ENCODE peak calls at places on chromosomes 1 and 21, in nine cellular contexts. C is left ventricle myocardium inferior, O is uterus, R is ovary, L is HFF-Myc, W is AG04450, T is thoracic aorta, X is spleen, K is Peyer's patch. D is an unnamed sample.

GRCh38 chr21:45070970-45071369 is 3.4 kb upstream of the ADARB1 start:
- DNase-seq in C (no peak), O (no peak), R (no peak), L (no peak), W (no peak), T (no peak), X (no peak), K (no peak), D (no peak)

GRCh38 chr1:99326215-99326949 is 62.1 kb downstream of the PLPPR4 start:
- DNase-seq in C (no peak), O (no peak), R (no peak), L (no peak), W (no peak), T (no peak), X (no peak), K (no peak), D (no peak)

GRCh38 chr1:155125946-155126493 is 1.7 kb upstream of the EFNA1 start:
- DNase-seq in C (peak), O (peak), R (peak), L (no peak), W (no peak), T (no peak), X (peak), K (peak), D (no peak)

GRCh38 chr1:198167436-198167934 is 10.7 kb downstream of the NEK7 start:
- DNase-seq in C (no peak), O (no peak), R (no peak), L (no peak), W (no peak), T (no peak), X (no peak), K (no peak), D (no peak)

GRCh38 chr21:31348188-31348587 is 4.1 kb upstream of the TIAM1 start:
- DNase-seq in C (no peak), O (no peak), R (no peak), L (no peak), W (no peak), T (no peak), X (no peak), K (no peak), D (no peak)

GRCh38 chr1:201708691-201709090 is 120.3 kb upstream of the IPO9 start:
- DNase-seq in C (no peak), O (no peak), R (no peak), L (no peak), W (no peak), T (no peak), X (no peak), K (no peak), D (no peak)

GRCh38 chr1:201540846-201541735 is 2.2 kb downstream of the NAV1 start:
- DNase-seq in C (no peak), O (no peak), R (no peak), L (no peak), W (no peak), T (no peak), X (no peak), K (no peak), D (no peak)

GRCh38 chr1:37570528-37571334 is 14.0 kb downstream of the DNALI1 start:
- DNase-seq in C (no peak), O (no peak), R (no peak), L (no peak), W (no peak), T (no peak), X (no peak), K (no peak), D (no peak)

GRCh38 chr1:203669739-203670138 is 43.1 kb downstream of the ATP2B4 start:
- DNase-seq in C (no peak), O (no peak), R (no peak), L (no peak), W (no peak), T (no peak), X (no peak), K (no peak), D (no peak)

GRCh38 chr1:27489973-27490741 is at the start of gene WASF2:
- DNase-seq in C (peak), O (peak), R (peak), L (peak), W (peak), T (peak), X (peak), K (peak), D (peak)

GRCh38 chr1:174118726-174119125 is 40.6 kb upstream of the RABGAP1L start:
- DNase-seq in C (no peak), O (no peak), R (no peak), L (no peak), W (no peak), T (no peak), X (no peak), K (no peak), D (no peak)

GRCh38 chr1:159055181-159055621 is 21.4 kb downstream of the AIM2 start:
- DNase-seq in C (no peak), O (no peak), R (no peak), L (no peak), W (no peak), T (no peak), X (no peak), K (no peak), D (no peak)

GRCh38 chr1:226034482-226034881 is 28.0 kb upstream of the H3-3A start:
- DNase-seq in C (peak), O (peak), R (peak), L (peak), W (peak), T (peak), X (peak), K (peak), D (no peak)

GRCh38 chr1:177228721-177229088 is 57.9 kb downstream of the BRINP2 start:
- DNase-seq in C (no peak), O (no peak), R (no peak), L (peak), W (no peak), T (no peak), X (no peak), K (no peak), D (no peak)

GRCh38 chr1:15152318-15153183 is 996 bp upstream of the TMEM51 start:
- DNase-seq in C (peak), O (peak), R (peak), L (peak), W (peak), T (peak), X (peak), K (peak), D (peak)

GRCh38 chr1:86069757-86070145 is 86.8 kb downstream of the COL24A1 start:
- DNase-seq in C (no peak), O (no peak), R (no peak), L (no peak), W (no peak), T (no peak), X (no peak), K (no peak), D (no peak)

GRCh38 chr1:94832446-94832845 is 12.3 kb downstream of the SLC44A3 start:
- DNase-seq in C (no peak), O (no peak), R (no peak), L (no peak), W (no peak), T (no peak), X (no peak), K (no peak), D (no peak)

GRCh38 chr1:93967276-93967675 is 58.0 kb upstream of the GCLM start:
- DNase-seq in C (no peak), O (no peak), R (no peak), L (no peak), W (no peak), T (no peak), X (no peak), K (no peak), D (no peak)

GRCh38 chr1:24920155-24920925 is 9.7 kb downstream of the RUNX3 start:
- DNase-seq in C (no peak), O (peak), R (no peak), L (no peak), W (no peak), T (peak), X (no peak), K (no peak), D (no peak)

GRCh38 chr1:205849619-205850355 is at the start of gene PM20D1:
- DNase-seq in C (peak), O (peak), R (peak), L (peak), W (peak), T (peak), X (peak), K (peak), D (peak)

GRCh38 chr21:16162953-16163352 is 433.2 kb downstream of the USP25 start:
- DNase-seq in C (no peak), O (no peak), R (no peak), L (no peak), W (no peak), T (no peak), X (no peak), K (no peak), D (no peak)

GRCh38 chr1:22754106-22754768 is 43.6 kb downstream of the EPHB2 start:
- DNase-seq in C (no peak), O (no peak), R (no peak), L (no peak), W (no peak), T (no peak), X (no peak), K (no peak), D (no peak)

GRCh38 chr1:234208791-234209190 is 164.5 kb upstream of the COA6 start:
- DNase-seq in C (no peak), O (no peak), R (no peak), L (no peak), W (no peak), T (no peak), X (no peak), K (no peak), D (no peak)

GRCh38 chr21:39114871-39115658 is 68.2 kb downstream of the PSMG1 start:
- DNase-seq in C (no peak), O (no peak), R (no peak), L (no peak), W (no peak), T (no peak), X (no peak), K (no peak), D (no peak)

GRCh38 chr1:201468844-201469644 is at the start of gene PHLDA3:
- DNase-seq in C (peak), O (peak), R (peak), L (no peak), W (peak), T (peak), X (peak), K (peak), D (no peak)

GRCh38 chr1:43453442-43454269 is at the start of gene HYI:
- DNase-seq in C (peak), O (peak), R (peak), L (peak), W (peak), T (peak), X (peak), K (peak), D (peak)

GRCh38 chr21:37193006-37193405 is 74.1 kb downstream of the VPS26C start:
- DNase-seq in C (no peak), O (no peak), R (no peak), L (no peak), W (no peak), T (no peak), X (no peak), K (no peak), D (no peak)

GRCh38 chr1:31675161-31675560 is 28.7 kb downstream of the COL16A1 start:
- DNase-seq in C (no peak), O (no peak), R (no peak), L (no peak), W (no peak), T (no peak), X (no peak), K (no peak), D (no peak)

GRCh38 chr1:186094170-186094569 is 280.9 kb downstream of the TPR start:
- DNase-seq in C (no peak), O (no peak), R (no peak), L (no peak), W (no peak), T (no peak), X (no peak), K (no peak), D (peak)

GRCh38 chr1:5779608-5780323 is 212.5 kb downstream of the NPHP4 start:
- DNase-seq in C (no peak), O (no peak), R (no peak), L (no peak), W (no peak), T (no peak), X (no peak), K (peak), D (no peak)

GRCh38 chr1:52210044-52210443 is 68.2 kb downstream of the ZFYVE9 start:
- DNase-seq in C (no peak), O (no peak), R (no peak), L (no peak), W (no peak), T (no peak), X (no peak), K (no peak), D (no peak)

GRCh38 chr1:209831615-209832014 is 3.8 kb downstream of the UTP25 start:
- DNase-seq in C (no peak), O (no peak), R (no peak), L (no peak), W (no peak), T (no peak), X (no peak), K (no peak), D (no peak)

GRCh38 chr1:177958092-177958491 is 11.8 kb downstream of the SEC16B start:
- DNase-seq in C (no peak), O (no peak), R (no peak), L (no peak), W (no peak), T (no peak), X (no peak), K (no peak), D (no peak)

GRCh38 chr1:16434501-16434900 is 2.7 kb downstream of the SPATA21 start:
- DNase-seq in C (no peak), O (no peak), R (no peak), L (no peak), W (no peak), T (no peak), X (no peak), K (no peak), D (no peak)

GRCh38 chr1:200294241-200294640 is 115.6 kb downstream of the ZNF281 start:
- DNase-seq in C (no peak), O (no peak), R (no peak), L (no peak), W (no peak), T (no peak), X (no peak), K (no peak), D (no peak)

GRCh38 chr1:100502052-100502792 is 35.7 kb upstream of the GPR88 start:
- DNase-seq in C (no peak), O (no peak), R (no peak), L (no peak), W (no peak), T (no peak), X (no peak), K (no peak), D (no peak)

GRCh38 chr21:27581168-27581567 is 614.3 kb upstream of the ADAMTS5 start:
- DNase-seq in C (no peak), O (no peak), R (no peak), L (no peak), W (no peak), T (no peak), X (no peak), K (no peak), D (no peak)

DNA sequence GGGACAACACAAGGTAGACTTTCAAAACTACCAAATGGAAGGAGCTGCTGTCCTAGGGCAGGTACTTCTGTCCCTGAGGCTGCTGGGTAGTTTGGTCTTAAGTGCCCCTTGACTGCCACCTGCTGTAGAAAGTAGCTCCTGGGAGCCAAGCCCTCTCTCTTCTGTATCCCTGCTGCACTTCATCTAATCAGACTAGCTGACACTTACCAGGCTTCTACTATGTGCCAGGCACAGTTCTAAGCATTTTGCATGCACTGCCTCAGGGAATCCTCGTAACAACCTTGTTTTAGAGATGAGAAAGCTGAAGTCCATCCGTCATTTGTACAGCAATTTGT is 15.9 kb upstream of the SRSF4 start:
- DNase-seq in C (no peak), O (no peak), R (no peak), L (no peak), W (no peak), T (no peak), X (no peak), K (no peak), D (no peak)
- TF ChIP-seq CTCF in C (peak), O (no peak), R (no peak), L (peak), W (peak), T (no peak), X (peak), K (peak), D (peak)

GRCh38 chr21:41954654-41955499 is 1.1 kb upstream of the C2CD2 start:
- DNase-seq in C (no peak), O (no peak), R (no peak), L (no peak), W (no peak), T (no peak), X (peak), K (peak), D (no peak)
- H3K4me3 ChIP-seq in C (no peak), O (no peak), R (no peak), L (peak), W (no peak), T (no peak), X (peak), K (no peak), D (no peak)

GRCh38 chr1:222167111-222167510 is 380.8 kb downstream of the HHIPL2 start:
- DNase-seq in C (peak), O (no peak), R (no peak), L (peak), W (peak), T (no peak), X (no peak), K (no peak), D (no peak)

GRCh38 chr1:222165625-222166024 is 382.3 kb downstream of the HHIPL2 start:
- DNase-seq in C (no peak), O (no peak), R (no peak), L (no peak), W (no peak), T (no peak), X (no peak), K (no peak), D (no peak)

GRCh38 chr1:222167896-222168295 is 380.0 kb downstream of the HHIPL2 start:
- DNase-seq in C (no peak), O (no peak), R (no peak), L (no peak), W (no peak), T (no peak), X (no peak), K (no peak), D (no peak)

GRCh38 chr1:222168621-222169020 is 379.3 kb downstream of the HHIPL2 start:
- DNase-seq in C (no peak), O (no peak), R (no peak), L (no peak), W (no peak), T (no peak), X (no peak), K (no peak), D (no peak)

GRCh38 chr1:222171005-222171404 is 376.9 kb downstream of the HHIPL2 start:
- DNase-seq in C (no peak), O (no peak), R (no peak), L (no peak), W (no peak), T (no peak), X (no peak), K (no peak), D (no peak)
- TF ChIP-seq CTCF in C (peak), O (no peak), R (no peak), L (peak), W (peak), T (no peak), X (peak), K (peak), D (peak)

GRCh38 chr1:92537333-92537884 is 50.7 kb upstream of the GFI1 start:
- DNase-seq in C (no peak), O (no peak), R (no peak), L (no peak), W (no peak), T (no peak), X (no peak), K (no peak), D (no peak)
- H3K4me3 ChIP-seq in C (no peak), O (no peak), R (no peak), L (no peak), W (no peak), T (no peak), X (no peak), K (no peak), D (no peak)

DNA sequence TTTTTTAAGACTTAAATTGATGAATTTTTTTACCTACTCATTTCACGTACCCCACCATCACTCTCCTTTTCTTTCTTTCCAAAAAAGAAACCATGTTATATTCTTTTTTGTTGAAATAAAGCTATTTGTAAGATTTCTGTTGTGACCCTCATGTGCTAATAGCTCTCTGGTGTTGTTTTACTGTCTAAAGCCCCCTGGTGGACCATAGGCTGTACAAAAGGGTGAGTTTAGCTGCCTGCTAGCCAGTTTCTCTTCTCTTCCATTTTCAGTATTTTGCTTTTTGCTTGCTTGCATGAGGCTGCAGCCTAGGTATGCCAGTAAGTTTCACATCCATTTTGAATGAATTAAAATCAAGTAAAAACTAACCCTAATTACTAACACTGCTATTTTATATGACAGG is 15.6 kb upstream of the VAMP3 start:
- DNase-seq in C (no peak), O (no peak), R (no peak), L (no peak), W (no peak), T (no peak), X (no peak), K (no peak), D (no peak)
- TF ChIP-seq CTCF in C (no peak), O (no peak), R (no peak), L (peak), W (peak), T (no peak), X (no peak), K (no peak), D (peak)

GRCh38 chr1:236284291-236284711 is 2.5 kb upstream of the ERO1B start:
- DNase-seq in C (no peak), O (no peak), R (no peak), L (no peak), W (no peak), T (no peak), X (no peak), K (no peak), D (no peak)
- H3K4me3 ChIP-seq in C (no peak), O (no peak), R (no peak), L (no peak), W (no peak), T (no peak), X (no peak), K (no peak), D (no peak)

DNA sequence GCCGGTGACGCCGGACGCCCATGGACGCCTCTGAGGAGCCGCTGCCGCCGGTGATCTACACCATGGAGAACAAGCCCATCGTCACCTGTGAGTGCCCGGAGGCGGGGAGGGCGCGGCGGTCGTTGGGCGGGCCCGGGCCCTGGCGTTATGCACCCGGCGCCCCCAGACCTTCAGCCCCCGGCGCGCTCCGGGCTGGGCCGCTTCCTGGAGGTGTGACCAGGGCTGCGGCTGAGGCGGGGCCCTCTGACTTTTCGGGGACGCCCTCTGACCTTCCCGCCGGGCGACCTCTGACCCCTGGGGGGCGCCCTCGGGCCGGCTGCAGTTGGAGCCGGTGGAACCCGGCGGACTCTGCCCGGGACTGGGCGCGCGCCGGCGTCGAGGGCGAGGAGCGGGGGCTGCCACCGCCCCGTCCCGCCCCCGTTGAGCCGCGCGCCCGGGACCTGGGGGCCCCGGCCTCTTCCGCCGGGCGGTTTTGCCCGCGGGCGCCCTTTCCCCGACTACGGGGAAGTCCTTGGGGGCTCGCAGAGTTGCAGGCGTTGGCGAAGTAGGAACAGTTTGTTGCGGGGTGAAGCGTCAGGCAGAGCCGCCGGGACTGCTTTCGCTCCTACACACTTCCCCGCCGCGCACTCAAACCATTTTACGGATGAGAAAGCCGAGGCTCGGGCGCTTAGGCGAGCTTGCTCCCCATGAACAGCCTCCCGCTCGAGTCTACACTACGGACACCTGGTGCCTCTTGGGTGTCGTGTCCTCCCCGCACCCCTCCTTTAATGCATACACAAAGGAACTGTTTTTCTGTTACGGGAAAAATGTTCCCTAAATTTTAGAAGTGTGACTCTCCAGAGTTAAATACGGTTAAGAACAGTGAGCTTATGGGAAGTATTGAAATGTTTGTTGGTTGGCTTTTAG is 618 bp downstream of the TRAPPC10 start:
- DNase-seq in C (peak), O (peak), R (peak), L (no peak), W (no peak), T (no peak), X (peak), K (peak), D (no peak)
- TF ChIP-seq CTCF in C (peak), O (no peak), R (no peak), L (no peak), W (no peak), T (no peak), X (peak), K (no peak), D (no peak)